ENCODE peak calls at places on chromosomes 2 and 18, in four cellular contexts. One of them, this sample, is unnamed.

GRCh38 chr2:205387350-205388045 is 294.8 kb upstream of the NRP2 start:
- DNase-seq in effector memory CD8-positive, alpha-beta T cell: no peak
- DNase-seq in astrocyte of the hippocampus: no peak
- DNase-seq in GM12878: no peak
- DNase-seq in this sample: no peak

GRCh38 chr2:96546797-96547196 is 10.2 kb downstream of the ARID5A start:
- DNase-seq in effector memory CD8-positive, alpha-beta T cell: no peak
- DNase-seq in astrocyte of the hippocampus: no peak
- DNase-seq in GM12878: no peak
- DNase-seq in this sample: no peak

GRCh38 chr2:25251461-25252273 is 83.3 kb upstream of the POMC start:
- DNase-seq in effector memory CD8-positive, alpha-beta T cell: peak; percentile 23
- DNase-seq in GM12878: no peak
- DNase-seq in astrocyte of the hippocampus: peak; percentile 71
- DNase-seq in this sample: no peak

GRCh38 chr2:68448671-68449394 is 18.3 kb downstream of the FBXO48 start:
- DNase-seq in GM12878: no peak
- DNase-seq in effector memory CD8-positive, alpha-beta T cell: no peak
- DNase-seq in astrocyte of the hippocampus: no peak
- DNase-seq in this sample: no peak

GRCh38 chr2:98468621-98469236 is 24.1 kb downstream of the INPP4A start:
- DNase-seq in astrocyte of the hippocampus: no peak
- DNase-seq in GM12878: peak; percentile 81
- DNase-seq in effector memory CD8-positive, alpha-beta T cell: no peak
- DNase-seq in this sample: no peak

GRCh38 chr18:35566019-35566418 is 15.5 kb upstream of the GALNT1 start:
- DNase-seq in effector memory CD8-positive, alpha-beta T cell: no peak
- DNase-seq in astrocyte of the hippocampus: no peak
- DNase-seq in GM12878: no peak
- DNase-seq in this sample: no peak

GRCh38 chr2:168635065-168635577 is 167.3 kb upstream of the NOSTRIN start:
- DNase-seq in astrocyte of the hippocampus: peak; percentile 28
- DNase-seq in effector memory CD8-positive, alpha-beta T cell: no peak
- DNase-seq in GM12878: no peak
- DNase-seq in this sample: peak; percentile 69

GRCh38 chr2:83991992-83992391 is 467.1 kb downstream of the SUCLG1 start:
- DNase-seq in astrocyte of the hippocampus: peak; percentile 62
- DNase-seq in effector memory CD8-positive, alpha-beta T cell: no peak
- DNase-seq in GM12878: no peak
- DNase-seq in this sample: no peak

GRCh38 chr2:84904717-84905174 is 710 bp upstream of the TMSB10 start:
- DNase-seq in GM12878: no peak
- DNase-seq in effector memory CD8-positive, alpha-beta T cell: no peak
- DNase-seq in astrocyte of the hippocampus: peak; percentile 70
- DNase-seq in this sample: no peak

GRCh38 chr2:104929663-104930062 is 75.7 kb downstream of the POU3F3 start:
- DNase-seq in astrocyte of the hippocampus: no peak
- DNase-seq in effector memory CD8-positive, alpha-beta T cell: no peak
- DNase-seq in GM12878: no peak
- DNase-seq in this sample: no peak

GRCh38 chr2:28366496-28367282 is 26.0 kb upstream of the FOSL2 start:
- DNase-seq in astrocyte of the hippocampus: peak; percentile 42
- DNase-seq in effector memory CD8-positive, alpha-beta T cell: peak; percentile 66
- DNase-seq in GM12878: no peak
- DNase-seq in this sample: peak; percentile 96

GRCh38 chr2:46737577-46737976 is 178.0 kb downstream of the MCFD2 start:
- DNase-seq in astrocyte of the hippocampus: peak; percentile 57
- DNase-seq in effector memory CD8-positive, alpha-beta T cell: no peak
- DNase-seq in GM12878: no peak
- DNase-seq in this sample: no peak

GRCh38 chr18:58310517-58310916 is 266.5 kb downstream of the NEDD4L start:
- DNase-seq in astrocyte of the hippocampus: peak; percentile 75
- DNase-seq in effector memory CD8-positive, alpha-beta T cell: peak; percentile 9
- DNase-seq in GM12878: no peak
- DNase-seq in this sample: no peak

GRCh38 chr2:226832076-226832475 is 3.8 kb upstream of the RHBDD1 start:
- DNase-seq in effector memory CD8-positive, alpha-beta T cell: no peak
- DNase-seq in GM12878: no peak
- DNase-seq in astrocyte of the hippocampus: no peak
- DNase-seq in this sample: no peak

GRCh38 chr2:206989306-206989705 is 50.0 kb downstream of the CPO start:
- DNase-seq in effector memory CD8-positive, alpha-beta T cell: no peak
- DNase-seq in GM12878: no peak
- DNase-seq in astrocyte of the hippocampus: peak; percentile 27
- DNase-seq in this sample: no peak

GRCh38 chr18:10242922-10243680 is 211.3 kb upstream of the APCDD1 start:
- DNase-seq in astrocyte of the hippocampus: peak; percentile 14
- DNase-seq in GM12878: no peak
- DNase-seq in effector memory CD8-positive, alpha-beta T cell: no peak
- DNase-seq in this sample: no peak

GRCh38 chr2:46170611-46171385 is 126.4 kb upstream of the EPAS1 start:
- DNase-seq in astrocyte of the hippocampus: no peak
- DNase-seq in GM12878: no peak
- DNase-seq in effector memory CD8-positive, alpha-beta T cell: no peak
- DNase-seq in this sample: no peak

GRCh38 chr18:77133920-77134496 is 1.4 kb upstream of the MBP start:
- DNase-seq in GM12878: no peak
- DNase-seq in effector memory CD8-positive, alpha-beta T cell: no peak
- DNase-seq in astrocyte of the hippocampus: no peak
- DNase-seq in this sample: peak; percentile 71

GRCh38 chr2:197806317-197806633 is 1.9 kb downstream of the PLCL1 start:
- DNase-seq in effector memory CD8-positive, alpha-beta T cell: no peak
- DNase-seq in astrocyte of the hippocampus: no peak
- DNase-seq in GM12878: no peak
- DNase-seq in this sample: no peak

GRCh38 chr2:177332041-177332991 is 60.3 kb upstream of the AGPS start:
- DNase-seq in astrocyte of the hippocampus: peak; percentile 87
- DNase-seq in effector memory CD8-positive, alpha-beta T cell: peak; percentile 35
- DNase-seq in GM12878: peak; percentile 45
- DNase-seq in this sample: peak; percentile 52

GRCh38 chr2:85134255-85135065 is 1.3 kb downstream of the TCF7L1 start:
- DNase-seq in GM12878: no peak
- DNase-seq in effector memory CD8-positive, alpha-beta T cell: no peak
- DNase-seq in astrocyte of the hippocampus: peak; percentile 79
- DNase-seq in this sample: no peak

GRCh38 chr2:223050900-223051299 is 1.1 kb upstream of the KCNE4 start:
- DNase-seq in GM12878: no peak
- DNase-seq in astrocyte of the hippocampus: no peak
- DNase-seq in effector memory CD8-positive, alpha-beta T cell: no peak
- DNase-seq in this sample: no peak

GRCh38 chr2:230953843-230954242 is 28.8 kb upstream of the GPR55 start:
- DNase-seq in GM12878: no peak
- DNase-seq in effector memory CD8-positive, alpha-beta T cell: no peak
- DNase-seq in astrocyte of the hippocampus: no peak
- DNase-seq in this sample: no peak

GRCh38 chr2:234488913-234489451 is 7.9 kb downstream of the ARL4C start:
- DNase-seq in astrocyte of the hippocampus: peak; percentile 12
- DNase-seq in GM12878: peak; percentile 51
- DNase-seq in effector memory CD8-positive, alpha-beta T cell: peak; percentile 72
- DNase-seq in this sample: no peak

GRCh38 chr2:197223455-197223854 is 87.1 kb downstream of the ANKRD44 start:
- DNase-seq in GM12878: no peak
- DNase-seq in effector memory CD8-positive, alpha-beta T cell: no peak
- DNase-seq in astrocyte of the hippocampus: no peak
- DNase-seq in this sample: no peak

GRCh38 chr2:152466925-152467676 is 132.1 kb downstream of the FMNL2 start:
- DNase-seq in GM12878: peak; percentile 74
- DNase-seq in effector memory CD8-positive, alpha-beta T cell: no peak
- DNase-seq in astrocyte of the hippocampus: no peak
- DNase-seq in this sample: no peak

GRCh38 chr18:48801728-48802542 is 148.8 kb downstream of the SMAD7 start:
- DNase-seq in astrocyte of the hippocampus: no peak
- DNase-seq in effector memory CD8-positive, alpha-beta T cell: no peak
- DNase-seq in GM12878: no peak
- DNase-seq in this sample: no peak

GRCh38 chr18:36314098-36314497 is 16.6 kb downstream of the FHOD3 start:
- DNase-seq in GM12878: no peak
- DNase-seq in effector memory CD8-positive, alpha-beta T cell: no peak
- DNase-seq in astrocyte of the hippocampus: peak; percentile 39
- DNase-seq in this sample: no peak

GRCh38 chr2:231162036-231162345 is 36.4 kb upstream of the ARMC9 start:
- DNase-seq in effector memory CD8-positive, alpha-beta T cell: no peak
- DNase-seq in astrocyte of the hippocampus: peak; percentile 83
- DNase-seq in GM12878: no peak
- DNase-seq in this sample: no peak

GRCh38 chr18:79523221-79523737 is 127.5 kb downstream of the NFATC1 start:
- DNase-seq in effector memory CD8-positive, alpha-beta T cell: no peak
- DNase-seq in GM12878: no peak
- DNase-seq in astrocyte of the hippocampus: no peak
- DNase-seq in this sample: no peak

GRCh38 chr18:30333310-30333709 is 709.2 kb downstream of the DSC3 start:
- DNase-seq in effector memory CD8-positive, alpha-beta T cell: no peak
- DNase-seq in astrocyte of the hippocampus: no peak
- DNase-seq in GM12878: no peak
- DNase-seq in this sample: no peak

GRCh38 chr2:26924731-26925099 is 45.7 kb upstream of the MAPRE3 start:
- DNase-seq in effector memory CD8-positive, alpha-beta T cell: no peak
- DNase-seq in astrocyte of the hippocampus: no peak
- DNase-seq in GM12878: no peak
- DNase-seq in this sample: no peak

GRCh38 chr2:241797441-241798080 is 11.4 kb upstream of the NEU4 start:
- DNase-seq in astrocyte of the hippocampus: no peak
- DNase-seq in GM12878: no peak
- DNase-seq in effector memory CD8-positive, alpha-beta T cell: no peak
- DNase-seq in this sample: no peak

GRCh38 chr2:172484253-172484652 is 56.9 kb downstream of the ITGA6 start:
- DNase-seq in effector memory CD8-positive, alpha-beta T cell: no peak
- DNase-seq in GM12878: no peak
- DNase-seq in astrocyte of the hippocampus: peak; percentile 37
- DNase-seq in this sample: peak; percentile 19

GRCh38 chr2:100125641-100126040 is 16.7 kb downstream of the AFF3 start:
- DNase-seq in effector memory CD8-positive, alpha-beta T cell: no peak
- DNase-seq in astrocyte of the hippocampus: no peak
- DNase-seq in GM12878: no peak
- DNase-seq in this sample: no peak

GRCh38 chr2:72561621-72562318 is 264.1 kb downstream of the EXOC6B start:
- DNase-seq in GM12878: no peak
- DNase-seq in astrocyte of the hippocampus: peak; percentile 78
- DNase-seq in effector memory CD8-positive, alpha-beta T cell: no peak
- DNase-seq in this sample: no peak

This sample was measured in GDM1.